ENCODE peak calls at places on chromosomes 5 and 9, in nine cellular contexts. O is OCI-M1; Y is nucleus accumbens; H is effector memory CD8-positive, alpha-beta T cell; R is T-helper 17 cell; L is AG08396; S is stimulated activated CD4-positive, alpha-beta T cell treated with anti-CD3 and anti-CD28 coated beads, Interleukin-2, amount 100 ng/mL, for 24 hours; G is Calu3; D is nephron progenitor cell. M is an unnamed sample.

GRCh38 chr5:132464155-132464939 is 26.2 kb downstream of the IRF1 start:
- DNase-seq in L (no peak), R (no peak), O (peak), S (peak), D (no peak), H (peak), Y (no peak), G (peak), M (no peak)

GRCh38 chr5:110753620-110754019 is 14.8 kb downstream of the SLC25A46 start:
- DNase-seq in Y (no peak), H (no peak), L (no peak), S (no peak), O (no peak), R (no peak), D (no peak), G (no peak), M (no peak)

GRCh38 chr9:83061036-83061435 is 1.9 kb downstream of the RASEF start:
- DNase-seq in S (no peak), L (no peak), Y (no peak), R (no peak), G (no peak), O (no peak), D (no peak), H (no peak), M (no peak)

GRCh38 chr9:17367035-17367434 is 211.8 kb upstream of the SH3GL2 start:
- DNase-seq in O (no peak), L (no peak), R (no peak), S (no peak), Y (no peak), H (no peak), G (no peak), D (no peak), M (no peak)

GRCh38 chr9:69204869-69205268 is 30.8 kb downstream of the TJP2 start:
- DNase-seq in S (no peak), R (no peak), D (no peak), H (no peak), Y (peak), L (peak), G (no peak), O (no peak), M (peak)

GRCh38 chr9:99090366-99091130 is 14.4 kb upstream of the TGFBR1 start:
- DNase-seq in O (no peak), S (no peak), Y (no peak), H (no peak), R (no peak), G (no peak), L (no peak), D (no peak), M (no peak)

GRCh38 chr5:178941361-178941760 is 363 bp downstream of the ZNF454 start:
- DNase-seq in G (no peak), H (no peak), D (no peak), L (no peak), Y (no peak), R (no peak), S (no peak), O (no peak), M (no peak)

GRCh38 chr9:38384990-38385848 is 7.3 kb upstream of the ALDH1B1 start:
- DNase-seq in Y (no peak), S (no peak), L (no peak), G (no peak), O (no peak), H (no peak), R (no peak), D (no peak), M (peak)

GRCh38 chr9:99811598-99812383 is 9.9 kb upstream of the NR4A3 start:
- DNase-seq in L (no peak), D (no peak), O (no peak), G (no peak), S (no peak), H (no peak), Y (no peak), R (no peak), M (no peak)

GRCh38 chr5:88256037-88256436 is 12.6 kb downstream of the TMEM161B start:
- DNase-seq in D (no peak), Y (no peak), R (no peak), S (no peak), G (no peak), O (no peak), H (no peak), L (no peak), M (no peak)

GRCh38 chr9:82584349-82584846 is 478.5 kb downstream of the RASEF start:
- DNase-seq in O (no peak), D (no peak), Y (no peak), L (no peak), R (no peak), H (no peak), G (no peak), S (no peak), M (no peak)

GRCh38 chr5:1975406-1975715 is 92.6 kb upstream of the IRX4 start:
- DNase-seq in H (no peak), Y (no peak), L (no peak), O (no peak), D (no peak), R (no peak), G (no peak), S (no peak), M (no peak)

GRCh38 chr5:179869641-179870402 is 11.2 kb upstream of the MRNIP start:
- DNase-seq in O (no peak), L (no peak), D (no peak), S (no peak), R (no peak), G (no peak), H (no peak), Y (no peak), M (no peak)

GRCh38 chr5:36393656-36394438 is 92.1 kb upstream of the RANBP3L start:
- DNase-seq in D (no peak), S (no peak), R (no peak), Y (no peak), G (no peak), O (no peak), L (no peak), H (no peak), M (no peak)

GRCh38 chr9:131402738-131403492 is 9.0 kb downstream of the PRRC2B start:
- DNase-seq in O (no peak), G (peak), S (no peak), H (no peak), L (peak), R (no peak), Y (peak), D (peak), M (peak)

GRCh38 chr9:106482733-106483132 is 380.2 kb upstream of the ZNF462 start:
- DNase-seq in O (peak), S (no peak), H (no peak), L (no peak), G (no peak), Y (no peak), R (no peak), D (no peak), M (no peak)

M was measured in ascending aorta.